ENCODE peak calls at places on chromosome 10, in six cellular contexts. X is HL-60, I is adrenal gland, F is mammary epithelial cell, O is AG04450, Y is hepatocyte. D is an unnamed sample.

GRCh38 chr10:125023862-125024495 is 82.1 kb downstream of the ZRANB1 start:
- DNase-seq in O (no peak), X (no peak), F (no peak), I (no peak), Y (no peak), D (no peak)

GRCh38 chr10:132304756-132305509 is 2.8 kb downstream of the STK32C start:
- DNase-seq in O (no peak), F (no peak), X (no peak), Y (no peak), I (no peak), D (no peak)

GRCh38 chr10:3647074-3647473 is 137.9 kb downstream of the KLF6 start:
- DNase-seq in F (no peak), O (no peak), Y (no peak), X (no peak), I (no peak), D (no peak)

GRCh38 chr10:63064706-63065105 is 68.4 kb upstream of the NRBF2 start:
- DNase-seq in X (no peak), F (peak; percentile 73), I (no peak), O (no peak), Y (no peak), D (peak; percentile 44)

GRCh38 chr10:490256-490655 is 199.2 kb downstream of the DIP2C start:
- DNase-seq in I (peak; percentile 70), O (no peak), X (no peak), Y (no peak), F (no peak), D (no peak)

GRCh38 chr10:95601116-95601719 is 40.0 kb upstream of the SORBS1 start:
- DNase-seq in O (peak; percentile 70), X (peak; percentile 62), F (peak; percentile 76), Y (peak; percentile 93), I (peak; percentile 88), D (peak; percentile 33)

GRCh38 chr10:112222799-112223198 is 39.2 kb upstream of the GPAM start:
- DNase-seq in X (no peak), F (no peak), I (no peak), O (no peak), Y (no peak), D (no peak)

GRCh38 chr10:104067525-104067924 is 18.2 kb downstream of the COL17A1 start:
- DNase-seq in X (no peak), O (no peak), Y (peak; percentile 28), I (no peak), F (no peak), D (no peak)

GRCh38 chr10:14665865-14666857 is 108.5 kb downstream of the FAM107B start:
- DNase-seq in Y (no peak), I (no peak), O (no peak), X (no peak), F (no peak), D (no peak)

GRCh38 chr10:28769147-28769604 is 91.9 kb downstream of the BAMBI start:
- DNase-seq in F (no peak), O (no peak), Y (no peak), I (no peak), X (no peak), D (no peak)

GRCh38 chr10:4194231-4194630 is 409.2 kb upstream of the KLF6 start:
- DNase-seq in I (no peak), O (no peak), Y (no peak), F (peak; percentile 58), X (no peak), D (peak; percentile 49)

GRCh38 chr10:113454341-113455061 is 98.4 kb upstream of the HABP2 start:
- DNase-seq in X (peak; percentile 18), Y (peak; percentile 77), F (no peak), I (peak; percentile 47), O (no peak), D (no peak)

GRCh38 chr10:86535057-86535882 is 13.7 kb upstream of the WAPL start:
- DNase-seq in I (peak; percentile 88), Y (peak; percentile 81), F (no peak), O (no peak), X (no peak), D (no peak)

GRCh38 chr10:11298116-11298515 is 280.4 kb downstream of the CELF2 start:
- DNase-seq in O (no peak), Y (no peak), I (no peak), X (no peak), F (peak; percentile 1), D (no peak)

GRCh38 chr10:117511601-117512390 is 30.8 kb upstream of the EMX2 start:
- DNase-seq in X (no peak), Y (no peak), O (no peak), I (no peak), F (no peak), D (no peak)

GRCh38 chr10:93436577-93436976 is 45.6 kb downstream of the MYOF start:
- DNase-seq in I (peak; percentile 47), O (peak; percentile 84), Y (peak; percentile 77), X (no peak), F (peak; percentile 77), D (no peak)

GRCh38 chr10:43863859-43864591 is 215.3 kb upstream of the ZNF32 start:
- DNase-seq in Y (peak; percentile 74), X (no peak), I (no peak), F (peak; percentile 27), O (peak; percentile 26), D (no peak)

DNA sequence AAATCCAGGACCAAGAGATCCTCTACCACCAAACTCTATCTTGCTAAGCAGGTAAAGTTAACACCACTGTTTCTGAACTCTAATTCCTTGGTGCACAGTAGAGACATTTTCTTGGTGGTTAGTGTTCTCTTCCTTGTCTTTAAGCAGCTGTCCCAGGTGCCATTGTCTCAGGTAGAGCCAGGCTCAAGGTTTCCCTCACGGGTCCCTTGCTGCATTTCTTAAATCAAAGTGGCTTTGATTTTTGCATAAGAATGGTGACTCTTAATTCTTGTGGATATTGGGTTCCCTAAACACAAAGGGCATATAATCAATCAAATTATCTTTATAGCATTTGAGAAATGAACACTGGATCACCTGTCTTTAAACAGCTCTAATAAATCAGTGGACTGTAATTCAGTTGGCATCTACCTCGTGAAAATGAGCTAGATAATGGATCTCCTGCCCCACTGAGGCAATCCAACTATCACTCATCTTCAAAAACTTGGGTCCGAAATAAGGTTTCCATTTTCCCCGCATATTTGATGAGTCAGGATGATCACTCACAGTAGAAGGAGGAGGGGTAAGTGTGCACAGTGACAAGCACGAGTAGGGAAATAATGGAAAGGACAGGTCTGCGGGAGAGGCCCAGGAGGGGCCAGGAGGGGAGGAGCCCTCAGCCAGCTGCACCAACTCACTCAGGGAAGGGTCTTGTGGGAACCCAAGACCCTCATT is 2.4 kb downstream of the ABCC2 start:
- DNase-seq in Y (no peak), I (no peak), X (no peak), F (no peak), O (no peak), D (no peak)
- H3K27ac ChIP-seq in Y (peak overlapping the region; percentile 98), I (no peak overlapping the region), X (no peak overlapping the region), F (no peak overlapping the region), O (peak overlapping the region; percentile 79), D (peak overlapping the region; percentile 62)

GRCh38 chr10:19819419-19820033 is 3.3 kb downstream of the PLXDC2 start:
- DNase-seq in Y (peak; percentile 56), I (peak; percentile 69), F (peak; percentile 76), O (no peak), X (peak; percentile 4), D (no peak)
- H3K27ac ChIP-seq in Y (no peak overlapping the region), I (no peak overlapping the region), F (peak overlapping the region; percentile 29), O (no peak overlapping the region), X (no peak overlapping the region), D (no peak overlapping the region)

GRCh38 chr10:71212249-71213126 is at the start of gene UNC5B:
- DNase-seq in O (peak; percentile 48), X (peak; percentile 85), I (peak; percentile 87), F (peak; percentile 90), Y (peak; percentile 96), D (peak; percentile 52)

GRCh38 chr10:71210031-71210871 is 2.1 kb upstream of the UNC5B start:
- DNase-seq in I (no peak), F (no peak), X (no peak), Y (no peak), O (no peak), D (no peak)

GRCh38 chr10:71213127-71213616 is 802 bp downstream of the UNC5B start:
- DNase-seq in Y (peak; percentile 85), I (no peak), F (peak; percentile 87), O (no peak), X (peak; percentile 69), D (peak; percentile 83)

GRCh38 chr10:71211053-71211452 is 1.3 kb upstream of the UNC5B start:
- DNase-seq in Y (no peak), X (no peak), I (no peak), O (no peak), F (no peak), D (no peak)

DNA sequence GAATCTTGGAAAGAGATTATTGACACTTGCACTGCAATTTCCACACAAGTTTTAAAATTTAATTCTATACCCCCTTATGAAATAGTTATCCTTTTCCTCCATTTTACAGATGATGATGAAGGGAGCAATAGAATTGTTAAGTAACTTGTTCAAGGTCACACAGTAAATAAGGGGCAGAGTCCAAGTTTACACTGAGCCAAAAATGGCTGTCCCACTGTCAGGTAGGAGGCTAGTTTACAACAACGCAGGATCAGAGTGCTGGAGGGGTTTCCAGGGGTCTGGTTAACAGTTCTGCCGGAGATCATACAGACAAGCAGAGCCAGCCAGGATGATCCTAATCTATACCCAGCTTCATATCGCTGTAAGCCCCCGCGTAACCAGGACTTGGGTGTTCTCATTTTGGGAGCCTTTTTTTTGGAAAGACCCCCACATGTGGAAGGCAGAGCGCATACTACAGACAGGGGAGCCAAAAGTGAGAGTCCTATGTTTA is 566 bp upstream of the UNC5B start:
- DNase-seq in F (no peak), Y (no peak), O (no peak), X (no peak), I (no peak), D (no peak)
- H3K27ac ChIP-seq in F (no peak overlapping the region), Y (no peak overlapping the region), O (no peak overlapping the region), X (no peak overlapping the region), I (no peak overlapping the region), D (peak overlapping the region; percentile 77)

GRCh38 chr10:26468691-26469090 is 30.6 kb downstream of the APBB1IP start:
- DNase-seq in X (peak; percentile 18), Y (no peak), O (no peak), F (no peak), I (no peak), D (no peak)
- H3K27ac ChIP-seq in X (no peak overlapping the region), Y (no peak overlapping the region), O (no peak overlapping the region), F (no peak overlapping the region), I (no peak overlapping the region), D (no peak overlapping the region)

DNA sequence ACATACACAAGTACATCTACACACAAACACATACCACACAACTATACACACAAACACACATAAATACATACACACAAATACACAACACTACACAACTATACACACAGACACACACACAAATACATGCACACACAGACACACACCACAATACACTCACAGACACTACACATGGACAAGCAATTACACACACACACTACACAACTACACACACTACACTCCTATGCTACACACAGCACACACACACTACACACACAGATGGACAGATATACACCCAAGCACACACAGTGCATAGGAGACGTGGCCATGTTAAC is 4.7 kb downstream of the GPR15LG start:
- DNase-seq in O (no peak), F (no peak), Y (no peak), I (no peak), X (no peak), D (no peak)
- H3K27ac ChIP-seq in O (no peak overlapping the region), F (peak overlapping the region; percentile 91), Y (no peak overlapping the region), I (no peak overlapping the region), X (no peak overlapping the region), D (peak overlapping the region; percentile 91)

GRCh38 chr10:80171248-80171660 is 34.1 kb downstream of the ANXA11 start:
- DNase-seq in Y (no peak), X (no peak), F (no peak), O (no peak), I (no peak), D (peak; percentile 48)
- H3K27ac ChIP-seq in Y (no peak overlapping the region), X (no peak overlapping the region), F (no peak overlapping the region), O (no peak overlapping the region), I (no peak overlapping the region), D (peak overlapping the region; percentile 27)

D was measured in epithelial cell of prostate.